ENCODE peak calls at places on chromosomes 11 and 22, in four cellular contexts. S is H1, Q is IMR-90, H is H9. B is an unnamed sample.

GRCh38 chr11:12941671-12942070 is 67.4 kb upstream of the RASSF10 start:
- DNase-seq in H (no peak), S (no peak), Q (no peak), B (no peak)

GRCh38 chr11:95911369-95911759 is 12.5 kb downstream of the MTMR2 start:
- DNase-seq in H (no peak), S (no peak), Q (no peak), B (no peak)

GRCh38 chr11:129279326-129280026 is 87.4 kb upstream of the ARHGAP32 start:
- DNase-seq in S (no peak), H (peak; percentile 81), Q (peak; percentile 67), B (peak; percentile 85)

GRCh38 chr22:38317995-38318715 is 922 bp upstream of the CSNK1E start:
- DNase-seq in H (no peak), Q (peak; percentile 93), S (no peak), B (peak; percentile 48)

GRCh38 chr11:297666-298405 is 1.5 kb downstream of the IFITM5 start:
- DNase-seq in H (no peak), Q (no peak), S (no peak), B (no peak)

GRCh38 chr11:2263012-2263565 is 7.3 kb downstream of the ASCL2 start:
- DNase-seq in H (no peak), S (no peak), Q (no peak), B (no peak)

GRCh38 chr11:22903782-22904181 is 43.5 kb upstream of the CCDC179 start:
- DNase-seq in Q (no peak), H (no peak), S (no peak), B (no peak)

GRCh38 chr22:30717331-30717921 is 22.8 kb downstream of the OSBP2 start:
- DNase-seq in Q (peak; percentile 90), S (no peak), H (no peak), B (no peak)

GRCh38 chr22:24046024-24046423 is 34.9 kb downstream of the CABIN1 start:
- DNase-seq in S (no peak), H (no peak), Q (no peak), B (no peak)

GRCh38 chr11:120215634-120216033 is 4.8 kb downstream of the OAF start:
- DNase-seq in H (no peak), S (no peak), Q (peak; percentile 74), B (no peak)

GRCh38 chr11:79092791-79093313 is 348.0 kb downstream of the TENM4 start:
- DNase-seq in S (no peak), Q (peak; percentile 100), H (no peak), B (peak; percentile 37)

GRCh38 chr11:72643547-72643946 is 30.7 kb downstream of the PDE2A start:
- DNase-seq in Q (no peak), S (no peak), H (no peak), B (no peak)

GRCh38 chr11:12785901-12786300 is 111.7 kb downstream of the TEAD1 start:
- DNase-seq in H (no peak), Q (no peak), S (no peak), B (no peak)

GRCh38 chr22:43848366-43849171 is 13.7 kb downstream of the SULT4A1 start:
- DNase-seq in Q (peak; percentile 52), S (no peak), H (peak; percentile 49), B (peak; percentile 42)

GRCh38 chr11:11972148-11972547 is 36.3 kb downstream of the DKK3 start:
- DNase-seq in H (no peak), S (no peak), Q (no peak), B (no peak)

GRCh38 chr22:45270095-45271020 is 14.4 kb upstream of the UPK3A start:
- DNase-seq in H (no peak), S (no peak), Q (no peak), B (no peak)

GRCh38 chr11:63920870-63921417 is 4.0 kb upstream of the RCOR2 start:
- DNase-seq in Q (no peak), H (peak; percentile 86), S (no peak), B (peak; percentile 79)

GRCh38 chr22:38257650-38258246 is 15.1 kb downstream of the TMEM184B start:
- DNase-seq in H (no peak), S (no peak), Q (no peak), B (no peak)

GRCh38 chr11:75029836-75030631 is 41.3 kb downstream of the NEU3 start:
- DNase-seq in S (no peak), H (peak; percentile 13), Q (peak; percentile 45), B (no peak)

GRCh38 chr22:49929553-49929979 is 11.1 kb downstream of the CRELD2 start:
- DNase-seq in S (no peak), Q (no peak), H (peak; percentile 74), B (no peak)

GRCh38 chr11:2463766-2464277 is 19.0 kb downstream of the KCNQ1 start:
- DNase-seq in Q (no peak), S (no peak), H (no peak), B (no peak)

GRCh38 chr11:62013266-62014157 is 46.1 kb upstream of the FTH1 start:
- DNase-seq in Q (no peak), S (no peak), H (no peak), B (no peak)

GRCh38 chr11:43583548-43583947 is 97.0 kb upstream of the HSD17B12 start:
- DNase-seq in H (no peak), Q (no peak), S (no peak), B (no peak)

GRCh38 chr11:931385-931784 is 5.7 kb downstream of the AP2A2 start:
- DNase-seq in S (no peak), Q (no peak), H (no peak), B (no peak)

GRCh38 chr11:124041254-124041653 is at the start of gene OR10G7:
- DNase-seq in H (no peak), S (no peak), Q (no peak), B (peak; percentile 48)

GRCh38 chr11:12165237-12165875 is 55.0 kb downstream of the MICAL2 start:
- DNase-seq in Q (no peak), S (no peak), H (no peak), B (no peak)

GRCh38 chr11:103055174-103055890 is 36.6 kb downstream of the DCUN1D5 start:
- DNase-seq in S (no peak), Q (peak; percentile 65), H (no peak), B (peak; percentile 28)

GRCh38 chr22:36641902-36642640 is 61.5 kb downstream of the CACNG2 start:
- DNase-seq in Q (peak; percentile 36), H (no peak), S (no peak), B (peak; percentile 16)

GRCh38 chr22:42473484-42474193 is 41.4 kb upstream of the NFAM1 start:
- DNase-seq in S (no peak), H (no peak), Q (peak; percentile 63), B (peak; percentile 72)

GRCh38 chr11:1153105-1153950 is 4.4 kb upstream of the MUC5AC start:
- DNase-seq in H (peak; percentile 27), S (no peak), Q (no peak), B (no peak)

DNA sequence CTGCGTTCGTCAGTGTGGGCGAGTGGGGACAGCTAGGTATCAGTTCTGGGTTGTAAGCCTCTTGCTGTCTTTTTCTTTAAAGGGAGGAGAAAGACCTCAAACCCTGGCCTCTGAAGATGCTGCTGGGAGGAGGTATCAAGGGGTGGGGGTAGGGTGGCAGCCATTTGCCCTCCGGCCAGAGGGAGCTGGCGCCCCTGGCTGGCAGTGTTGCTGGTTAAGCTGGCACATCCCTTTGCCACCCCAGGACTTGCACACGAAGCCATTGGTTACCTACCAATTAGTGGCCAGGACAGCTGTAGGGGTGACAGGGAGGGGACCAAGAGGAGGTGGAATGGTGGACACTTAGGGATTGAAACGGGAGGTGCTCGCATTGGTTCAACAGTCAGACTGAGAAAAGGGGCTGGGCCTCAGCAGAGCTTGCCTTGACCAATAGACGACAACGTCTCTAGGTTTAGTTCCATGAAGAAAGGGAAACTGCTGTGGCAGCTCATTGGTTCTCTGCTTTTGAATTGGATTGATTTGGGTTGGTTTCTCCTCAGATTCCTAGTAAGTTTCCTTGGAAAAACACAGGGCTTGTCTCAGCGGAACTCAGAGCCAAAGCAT is 77.9 kb downstream of the ST3GAL4 start:
- DNase-seq in Q (no peak), S (no peak), H (no peak), B (no peak)
- H3K23ac ChIP-seq in Q (no peak overlapping the region), S (no peak overlapping the region), H (no peak overlapping the region), B (no peak overlapping the region)

GRCh38 chr22:25762147-25762546 is 20.2 kb downstream of the MYO18B start:
- DNase-seq in H (no peak), S (no peak), Q (no peak), B (peak; percentile 61)
- H3K18ac ChIP-seq in H (no peak overlapping the region), S (no peak overlapping the region), Q (no peak overlapping the region), B (no peak overlapping the region)

DNA sequence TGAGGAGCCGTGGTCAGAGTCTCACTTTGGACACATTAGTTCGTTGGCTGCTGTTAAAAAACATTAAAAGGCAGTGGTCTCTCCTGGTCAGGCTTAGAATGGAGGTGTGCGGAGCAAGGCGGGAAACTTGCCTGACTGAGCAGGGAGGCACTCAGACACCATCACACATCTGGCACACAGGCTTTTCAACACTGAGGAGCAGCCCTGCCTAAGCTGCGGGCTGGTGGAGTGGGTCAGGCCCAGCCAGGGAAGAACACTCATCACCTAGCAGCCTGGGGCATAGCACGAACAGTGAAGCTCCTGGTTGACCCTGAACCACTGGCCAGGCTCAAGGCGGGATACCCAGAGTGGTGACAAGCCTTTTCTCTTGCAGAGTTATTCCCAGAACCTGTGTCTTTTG is 4.2 kb downstream of the KAT5 start:
- DNase-seq in H (no peak), Q (no peak), S (no peak), B (no peak)
- H3K56ac ChIP-seq in H (no peak overlapping the region), Q (no peak overlapping the region), S (no peak overlapping the region), B (no peak overlapping the region)

DNA sequence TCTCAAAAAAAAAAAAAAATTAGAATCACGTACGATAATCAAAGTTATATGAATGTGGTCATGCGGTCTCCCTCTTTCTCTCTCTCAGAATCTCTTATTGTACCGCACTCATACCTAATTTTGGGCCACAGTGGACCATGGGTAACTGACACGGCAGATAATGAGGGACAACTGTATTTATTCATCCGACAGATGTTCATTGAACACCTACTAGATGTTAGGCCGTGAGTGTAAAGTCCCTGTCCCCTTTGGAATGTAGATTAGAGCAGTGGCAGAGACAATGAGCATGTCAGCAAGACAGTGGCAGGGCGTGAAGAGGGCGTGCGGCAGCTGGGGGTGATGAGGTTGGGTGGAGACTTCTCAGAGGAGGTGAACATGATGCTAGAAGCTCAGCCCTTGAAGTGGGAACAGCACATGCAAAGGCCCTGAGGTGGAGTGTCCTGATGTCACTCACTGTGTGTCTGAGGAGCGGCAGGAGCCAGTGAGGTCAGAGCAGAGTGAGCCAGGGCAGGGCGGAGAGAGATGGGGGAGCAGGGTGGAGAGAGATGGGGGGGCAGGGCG is 25.1 kb downstream of the CACNA1I start:
- DNase-seq in Q (no peak), H (no peak), S (no peak), B (peak; percentile 41)
- H3K23ac ChIP-seq in Q (no peak overlapping the region), H (no peak overlapping the region), S (no peak overlapping the region), B (no peak overlapping the region)

GRCh38 chr11:119056397-119056999 is 507 bp downstream of the HYOU1 start:
- DNase-seq in Q (peak; percentile 3), H (peak; percentile 60), S (no peak), B (peak; percentile 77)
- H3K18ac ChIP-seq in Q (no peak overlapping the region), H (peak overlapping the region; percentile 92), S (peak overlapping the region; percentile 99), B (peak overlapping the region; percentile 75)